ENCODE peak calls at places on chromosomes 2 and 18, in ten cellular contexts. O is stimulated activated naive B cell treated with anti-CD40 and anti-IgM and Interleukin-4, amounts not matched to agents 10 μg/mL and 1 μg/mL and 100 μg/mL, for 72 hours; L is SHP77; P is nephron progenitor cell; D is CMK; C is HTR-8/SVneo; Z is germinal center; H is GM10248; B is ELF-1; J is stimulated activated CD4-positive, alpha-beta T cell treated with anti-CD3 and anti-CD28 coated beads, Interleukin-12 subunit alpha, Interleukin-12 subunit beta, amount 100 ng/mL, for 48 hours. Q is an unnamed sample.

GRCh38 chr2:189982777-189983394 is 79.6 kb downstream of the MSTN start:
- DNase-seq in O (no peak), L (no peak), P (no peak), D (peak; percentile 7), C (no peak), Z (peak; percentile 6), H (no peak), B (peak; percentile 18), J (no peak), Q (peak; percentile 35)

GRCh38 chr2:23617167-23617787 is 232.3 kb downstream of the KLHL29 start:
- DNase-seq in O (no peak), L (no peak), P (no peak), D (no peak), C (no peak), Z (no peak), H (no peak), B (no peak), J (no peak), Q (no peak)

GRCh38 chr18:32618501-32618985 is 147.9 kb upstream of the GAREM1 start:
- DNase-seq in O (no peak), L (no peak), P (no peak), D (no peak), C (no peak), Z (no peak), H (no peak), B (no peak), J (no peak), Q (no peak)

GRCh38 chr2:109563980-109564550 is 49.7 kb downstream of the SEPTIN10 start:
- DNase-seq in O (no peak), L (no peak), P (no peak), D (no peak), C (no peak), Z (no peak), H (no peak), B (no peak), J (no peak), Q (no peak)

GRCh38 chr2:46876741-46877384 is 38.7 kb downstream of the MCFD2 start:
- DNase-seq in O (no peak), L (peak; percentile 24), P (no peak), D (no peak), C (peak; percentile 76), Z (no peak), H (no peak), B (no peak), J (no peak), Q (peak; percentile 87)

GRCh38 chr2:142649581-142649980 is 227.9 kb upstream of the KYNU start:
- DNase-seq in O (no peak), L (no peak), P (no peak), D (no peak), C (no peak), Z (no peak), H (no peak), B (no peak), J (no peak), Q (no peak)

GRCh38 chr2:127651987-127652550 is 6.1 kb downstream of the GPR17 start:
- DNase-seq in O (no peak), L (no peak), P (no peak), D (no peak), C (no peak), Z (no peak), H (no peak), B (peak; percentile 53), J (no peak), Q (no peak)

GRCh38 chr18:5159080-5159479 is 38.0 kb downstream of the AKAIN1 start:
- DNase-seq in O (no peak), L (no peak), P (no peak), D (no peak), C (no peak), Z (no peak), H (no peak), B (no peak), J (no peak), Q (no peak)

GRCh38 chr18:68439672-68440071 is 275.2 kb downstream of the TMX3 start:
- DNase-seq in O (no peak), L (no peak), P (no peak), D (no peak), C (no peak), Z (no peak), H (no peak), B (no peak), J (no peak), Q (no peak)

GRCh38 chr18:73948497-73948896 is 199.1 kb downstream of the FBXO15 start:
- DNase-seq in O (no peak), L (no peak), P (no peak), D (no peak), C (no peak), Z (no peak), H (no peak), B (peak; percentile 44), J (no peak), Q (no peak)

GRCh38 chr2:118090387-118091139 is 2.3 kb downstream of the INSIG2 start:
- DNase-seq in O (no peak), L (no peak), P (no peak), D (no peak), C (no peak), Z (no peak), H (no peak), B (no peak), J (no peak), Q (no peak)

GRCh38 chr2:217203086-217203485 is 343.2 kb upstream of the TNP1 start:
- DNase-seq in O (no peak), L (no peak), P (no peak), D (no peak), C (no peak), Z (no peak), H (no peak), B (no peak), J (no peak), Q (no peak)

GRCh38 chr2:65294701-65295100 is 67.1 kb downstream of the ACTR2 start:
- DNase-seq in O (no peak), L (no peak), P (no peak), D (peak; percentile 35), C (no peak), Z (no peak), H (no peak), B (no peak), J (no peak), Q (no peak)

GRCh38 chr18:59918320-59918755 is 18.5 kb downstream of the PMAIP1 start:
- DNase-seq in O (peak; percentile 61), L (peak; percentile 97), P (peak; percentile 17), D (no peak), C (peak; percentile 40), Z (no peak), H (peak; percentile 37), B (peak; percentile 53), J (no peak), Q (peak; percentile 46)

GRCh38 chr2:100640329-100641114 is 77.7 kb downstream of the PDCL3 start:
- DNase-seq in O (no peak), L (no peak), P (no peak), D (no peak), C (no peak), Z (no peak), H (no peak), B (no peak), J (no peak), Q (no peak)

GRCh38 chr2:86249843-86250402 is 50.7 kb downstream of the MRPL35 start:
- DNase-seq in O (no peak), L (peak; percentile 68), P (no peak), D (no peak), C (no peak), Z (peak; percentile 33), H (peak; percentile 32), B (no peak), J (no peak), Q (no peak)

GRCh38 chr18:34491719-34492118 is 218.4 kb upstream of the DTNA start:
- DNase-seq in O (no peak), L (no peak), P (no peak), D (no peak), C (no peak), Z (no peak), H (no peak), B (no peak), J (no peak), Q (no peak)

GRCh38 chr2:145875011-145875410 is 1355.1 kb upstream of the ZEB2 start:
- DNase-seq in O (no peak), L (no peak), P (no peak), D (no peak), C (no peak), Z (no peak), H (no peak), B (no peak), J (no peak), Q (no peak)

GRCh38 chr18:77341527-77341926 is 91.9 kb downstream of the GALR1 start:
- DNase-seq in O (no peak), L (no peak), P (no peak), D (no peak), C (no peak), Z (no peak), H (no peak), B (peak; percentile 28), J (no peak), Q (no peak)

GRCh38 chr2:147703171-147703570 is 141.7 kb upstream of the ACVR2A start:
- DNase-seq in O (no peak), L (no peak), P (no peak), D (no peak), C (no peak), Z (no peak), H (no peak), B (no peak), J (no peak), Q (no peak)

GRCh38 chr18:71028285-71028762 is 739.5 kb downstream of the SOCS6 start:
- DNase-seq in O (no peak), L (no peak), P (no peak), D (no peak), C (no peak), Z (no peak), H (no peak), B (no peak), J (no peak), Q (no peak)

GRCh38 chr2:206438196-206438727 is 5.1 kb upstream of the ADAM23 start:
- DNase-seq in O (no peak), L (no peak), P (no peak), D (no peak), C (no peak), Z (no peak), H (no peak), B (no peak), J (no peak), Q (no peak)